ENCODE peak calls at places on chromosomes 7 and 10, in eight cellular contexts. D is NCI-H1930; K is ELR; R is C1 segment of cervical spinal cord; M is bronchial epithelial cell; P is fibroblast of the aortic adventitia; B is naive thymus-derived CD8-positive, alpha-beta T cell; I is activated T-helper 1 cell treated with Interleukin-2 at 50 U/mL for 16 hours. N is an unnamed sample.

GRCh38 chr10:130456616-130457015 is 320.4 kb downstream of the GLRX3 start:
- DNase-seq in D (no peak), K (no peak), R (no peak), M (no peak), P (no peak), B (no peak), I (no peak), N (no peak)

GRCh38 chr10:30940279-30940678 is 91.4 kb downstream of the ZNF438 start:
- DNase-seq in D (no peak), K (no peak), R (no peak), M (peak), P (no peak), B (no peak), I (no peak), N (no peak)

GRCh38 chr10:13056461-13057077 is 43.4 kb upstream of the OPTN start:
- DNase-seq in D (no peak), K (peak), R (no peak), M (peak), P (peak), B (no peak), I (no peak), N (no peak)

GRCh38 chr10:1399431-1400120 is 337.7 kb downstream of the ADARB2 start:
- DNase-seq in D (no peak), K (no peak), R (no peak), M (no peak), P (no peak), B (no peak), I (no peak), N (no peak)

GRCh38 chr7:8147760-8148463 is 114.1 kb downstream of the ICA1 start:
- DNase-seq in D (no peak), K (no peak), R (no peak), M (no peak), P (no peak), B (no peak), I (no peak), N (no peak)

GRCh38 chr7:102860351-102860811 is 52.4 kb upstream of the LRRC17 start:
- DNase-seq in D (no peak), K (peak), R (no peak), M (peak), P (peak), B (no peak), I (no peak), N (peak)

GRCh38 chr10:17257466-17258321 is 29.7 kb downstream of the VIM start:
- DNase-seq in D (no peak), K (peak), R (peak), M (peak), P (peak), B (peak), I (peak), N (peak)

GRCh38 chr10:119161680-119162079 is 3.8 kb downstream of the SFXN4 start:
- DNase-seq in D (no peak), K (peak), R (no peak), M (peak), P (peak), B (no peak), I (no peak), N (peak)

GRCh38 chr7:141789917-141790316 is at the start of gene TAS2R5:
- DNase-seq in D (no peak), K (no peak), R (no peak), M (no peak), P (no peak), B (no peak), I (no peak), N (no peak)

GRCh38 chr7:20834656-20835055 is 48.0 kb upstream of the SP8 start:
- DNase-seq in D (no peak), K (no peak), R (no peak), M (peak), P (no peak), B (no peak), I (no peak), N (no peak)

GRCh38 chr7:147245274-147245673 is 1128.7 kb downstream of the CNTNAP2 start:
- DNase-seq in D (no peak), K (peak), R (no peak), M (peak), P (peak), B (no peak), I (no peak), N (peak)

N was measured in AG10803.